ENCODE peak calls at places on chromosomes 11 and 22, in nine cellular contexts. X, I, B, V, Q, A, K, U and D are unnamed samples.

GRCh38 chr22:34526681-34527080 is 539.3 kb upstream of the ISX start:
- DNase-seq in Q (no peak), V (no peak), U (no peak), I (no peak), K (no peak), X (no peak), A (no peak), B (no peak), D (no peak)

GRCh38 chr11:78762105-78762504 is 187.4 kb upstream of the NARS2 start:
- DNase-seq in A (no peak), K (no peak), X (no peak), Q (no peak), B (no peak), U (no peak), I (no peak), V (no peak), D (no peak)

GRCh38 chr11:68031136-68031459 is 617 bp downstream of the NDUFS8 start:
- DNase-seq in I (no peak), X (no peak), B (no peak), U (peak; percentile 71), Q (no peak), V (peak; percentile 65), K (no peak), A (no peak), D (no peak)

GRCh38 chr11:63573881-63574855 is 11.0 kb upstream of the PLAAT2 start:
- DNase-seq in U (no peak), A (no peak), I (peak; percentile 84), K (no peak), B (no peak), X (peak; percentile 34), V (no peak), Q (peak; percentile 59), D (peak; percentile 77)

GRCh38 chr22:46660604-46661201 is 40.5 kb downstream of the GRAMD4 start:
- DNase-seq in I (peak; percentile 82), B (peak; percentile 71), A (peak; percentile 45), V (no peak), Q (no peak), K (peak; percentile 33), U (no peak), X (no peak), D (no peak)

GRCh38 chr11:6856871-6857270 is 6.0 kb upstream of the OR10A2 start:
- DNase-seq in A (no peak), B (no peak), K (no peak), Q (no peak), V (no peak), I (no peak), X (no peak), U (no peak), D (no peak)

GRCh38 chr11:66327171-66328035 is 8.8 kb downstream of the RIN1 start:
- DNase-seq in A (no peak), V (no peak), Q (peak; percentile 71), K (no peak), X (no peak), U (no peak), I (no peak), B (peak; percentile 78), D (no peak)

GRCh38 chr22:42257386-42257785 is 13.1 kb downstream of the TCF20 start:
- DNase-seq in I (no peak), A (no peak), X (no peak), U (no peak), V (no peak), Q (no peak), B (no peak), K (no peak), D (no peak)

GRCh38 chr22:43272301-43272700 is 70.9 kb downstream of the SCUBE1 start:
- DNase-seq in K (no peak), X (no peak), Q (no peak), I (no peak), A (no peak), B (no peak), V (peak; percentile 65), U (no peak), D (no peak)

GRCh38 chr11:128457874-128458273 is 129.5 kb downstream of the ETS1 start:
- DNase-seq in I (no peak), B (no peak), K (no peak), A (no peak), V (no peak), X (no peak), U (no peak), Q (no peak), D (no peak)

GRCh38 chr11:72631806-72632731 is 42.2 kb downstream of the PDE2A start:
- DNase-seq in A (no peak), I (no peak), V (no peak), B (peak; percentile 80), U (no peak), X (no peak), Q (peak; percentile 87), K (peak; percentile 28), D (no peak)

GRCh38 chr22:20519558-20519957 is 12.1 kb downstream of the MED15 start:
- DNase-seq in Q (no peak), X (no peak), I (no peak), B (peak; percentile 2), K (no peak), A (no peak), V (no peak), U (no peak), D (no peak)

GRCh38 chr22:37425800-37426531 is 1.3 kb downstream of the ELFN2 start:
- DNase-seq in K (no peak), I (no peak), A (no peak), V (no peak), U (no peak), Q (no peak), B (no peak), X (no peak), D (no peak)
- H3K4me3 ChIP-seq in K (no peak overlapping the region), I (no peak overlapping the region), A (no peak overlapping the region), V (no peak overlapping the region), U (no peak overlapping the region), Q (no peak overlapping the region), B (no peak overlapping the region), X (no peak overlapping the region), D (no peak overlapping the region)

DNA sequence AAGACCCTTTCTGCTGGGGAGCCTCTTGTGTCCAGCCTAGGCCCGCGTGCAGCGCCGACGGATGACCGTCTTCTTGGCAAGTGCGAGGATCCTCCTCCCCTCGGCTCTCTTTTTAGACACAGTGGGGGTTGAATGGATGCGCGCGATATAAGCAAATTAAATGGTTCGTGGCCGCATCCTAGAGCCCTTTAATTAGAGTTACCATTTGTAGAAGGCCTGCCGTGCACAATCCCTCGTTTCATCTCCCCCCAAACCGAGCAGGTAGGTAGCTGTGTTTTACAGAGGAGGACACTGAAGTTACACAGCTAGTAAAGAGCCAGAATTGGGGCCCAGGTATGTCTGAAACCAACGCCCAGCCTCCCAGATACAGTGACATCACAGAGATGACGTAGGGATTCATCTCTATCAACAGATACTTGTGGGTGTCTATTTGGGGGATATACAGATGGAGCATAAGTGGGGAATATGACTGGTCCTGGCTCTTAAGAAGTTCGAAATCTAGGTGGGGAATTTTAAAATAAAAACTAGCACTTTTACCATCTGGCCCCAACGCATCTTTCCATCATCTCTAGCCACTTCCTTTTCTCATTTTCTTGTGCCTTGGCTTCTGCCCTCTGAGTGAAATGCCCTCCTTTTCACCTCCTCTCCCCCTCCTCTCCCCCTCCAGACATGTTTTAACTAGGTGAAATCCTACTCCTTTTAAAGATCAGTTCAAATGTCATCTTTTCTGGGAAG is 922 bp downstream of the TCP11L1 start:
- DNase-seq in K (no peak), Q (no peak), A (no peak), U (no peak), B (no peak), X (no peak), I (no peak), V (no peak), D (no peak)
- H3K4me1 ChIP-seq in K (no peaks in the 10 kb centered on the region), Q (peaks cover 9% of the 10 kb centered on the region), A (no peaks in the 10 kb centered on the region), U (peaks cover 11% of the 10 kb centered on the region), B (peaks cover 11% of the 10 kb centered on the region), X (peaks cover 4% of the 10 kb centered on the region), I (peaks cover 8% of the 10 kb centered on the region), V (peaks cover 15% of the 10 kb centered on the region), D (peaks cover 17% of the 10 kb centered on the region)

GRCh38 chr22:37517826-37518450 is 1.3 kb downstream of the CARD10 start:
- DNase-seq in K (no peak), V (no peak), Q (no peak), I (no peak), X (no peak), A (peak; percentile 79), U (no peak), B (peak; percentile 42), D (no peak)
- H3K4me3 ChIP-seq in K (peak overlapping the region; percentile 60), V (peak overlapping the region; percentile 68), Q (peak overlapping the region; percentile 66), I (peak overlapping the region; percentile 90), X (no peak overlapping the region), A (peak overlapping the region; percentile 46), U (peak overlapping the region; percentile 63), B (peak overlapping the region; percentile 67), D (peak overlapping the region; percentile 63)

GRCh38 chr11:90222152-90222458 is 744 bp downstream of the CHORDC1 start:
- DNase-seq in V (no peak), K (no peak), I (no peak), Q (no peak), U (no peak), B (no peak), X (no peak), A (no peak), D (no peak)

GRCh38 chr11:90219438-90219837 is 3.4 kb downstream of the CHORDC1 start:
- DNase-seq in X (no peak), K (no peak), A (no peak), I (no peak), V (no peak), Q (no peak), B (no peak), U (no peak), D (no peak)

GRCh38 chr11:90216611-90217010 is 6.2 kb downstream of the CHORDC1 start:
- DNase-seq in V (no peak), B (no peak), I (no peak), U (no peak), Q (no peak), K (no peak), A (no peak), X (no peak), D (no peak)

GRCh38 chr11:90220391-90220790 is 2.5 kb downstream of the CHORDC1 start:
- DNase-seq in X (no peak), K (no peak), U (no peak), A (no peak), Q (no peak), V (no peak), B (no peak), I (no peak), D (no peak)

GRCh38 chr11:90218606-90219005 is 4.2 kb downstream of the CHORDC1 start:
- DNase-seq in U (peak; percentile 63), Q (peak; percentile 51), X (peak; percentile 50), K (no peak), A (no peak), B (peak; percentile 68), I (no peak), V (peak; percentile 36), D (peak; percentile 52)
- H3K4me1 ChIP-seq in U (peaks cover 13% of the 10 kb centered on the region), Q (peaks cover 45% of the 10 kb centered on the region), X (peaks cover 14% of the 10 kb centered on the region), K (peaks cover 3% of the 10 kb centered on the region), A (no peaks in the 10 kb centered on the region), B (peaks cover 14% of the 10 kb centered on the region), I (peaks cover 8% of the 10 kb centered on the region), V (peaks cover 21% of the 10 kb centered on the region), D (peaks cover 21% of the 10 kb centered on the region)